ENCODE peak calls at places on chromosomes 11 and 22, in six cellular contexts. Z is bronchial epithelial cell, F is cardiac fibroblast, E is left ventricle myocardium inferior, X is progenitor cell of endocrine pancreas, H is lower lobe of right lung. O is an unnamed sample.

GRCh38 chr11:1682225-1682901 is 14.6 kb upstream of the KRTAP5-6 start:
- DNase-seq in E (no peak), F (no peak), Z (no peak), H (peak; percentile 6), X (no peak), O (no peak)

GRCh38 chr22:50684986-50685385 is 12.4 kb downstream of the SHANK3 start:
- DNase-seq in F (no peak), Z (no peak), X (peak; percentile 8), E (no peak), H (no peak), O (no peak)

GRCh38 chr11:130071211-130071712 is 1.6 kb downstream of the APLP2 start:
- DNase-seq in E (no peak), F (peak; percentile 29), Z (peak; percentile 65), X (no peak), H (no peak), O (no peak)

GRCh38 chr11:62546937-62547625 is 475 bp upstream of the AHNAK start:
- DNase-seq in Z (peak; percentile 78), F (peak; percentile 37), H (no peak), X (no peak), E (peak; percentile 42), O (no peak)

GRCh38 chr11:13836666-13837065 is 125.9 kb upstream of the SPON1 start:
- DNase-seq in X (no peak), E (no peak), Z (no peak), H (no peak), F (no peak), O (no peak)

GRCh38 chr11:75505966-75506692 is 19.6 kb downstream of the GDPD5 start:
- DNase-seq in E (peak; percentile 46), F (no peak), X (no peak), H (no peak), Z (no peak), O (no peak)

GRCh38 chr11:76919887-76920746 is 59.4 kb downstream of the ACER3 start:
- DNase-seq in F (peak; percentile 94), H (peak; percentile 75), E (peak; percentile 61), X (peak; percentile 46), Z (peak; percentile 76), O (peak; percentile 37)

GRCh38 chr11:65399249-65399648 is 12.8 kb downstream of the FRMD8 start:
- DNase-seq in X (no peak), E (no peak), H (no peak), F (no peak), Z (no peak), O (no peak)

GRCh38 chr11:8717876-8718753 is 35.5 kb downstream of the RPL27A start:
- DNase-seq in E (peak; percentile 45), Z (peak; percentile 76), X (no peak), F (peak; percentile 94), H (no peak), O (no peak)

GRCh38 chr11:26522912-26523610 is 49.0 kb downstream of the MUC15 start:
- DNase-seq in Z (peak; percentile 63), H (no peak), E (no peak), F (peak; percentile 32), X (no peak), O (no peak)

GRCh38 chr11:82038151-82038550 is 695.5 kb downstream of the FAM181B start:
- DNase-seq in F (no peak), E (no peak), H (no peak), X (no peak), Z (peak; percentile 12), O (no peak)

GRCh38 chr11:35418282-35418846 is 994 bp downstream of the SLC1A2 start:
- DNase-seq in X (peak; percentile 20), Z (no peak), E (no peak), F (no peak), H (peak; percentile 50), O (no peak)

GRCh38 chr11:17410606-17411379 is 22.3 kb upstream of the KCNJ11 start:
- DNase-seq in X (no peak), E (no peak), H (peak; percentile 35), F (no peak), Z (no peak), O (no peak)

GRCh38 chr11:17411418-17411817 is 23.0 kb upstream of the KCNJ11 start:
- DNase-seq in X (no peak), Z (no peak), F (no peak), H (peak; percentile 1), E (no peak), O (no peak)

GRCh38 chr11:17414317-17414737 is 25.9 kb upstream of the KCNJ11 start:
- DNase-seq in Z (no peak), X (no peak), H (peak; percentile 25), F (no peak), E (no peak), O (no peak)

GRCh38 chr11:17413414-17414316 is 25.2 kb upstream of the KCNJ11 start:
- DNase-seq in X (no peak), E (no peak), H (peak; percentile 81), F (no peak), Z (no peak), O (no peak)

GRCh38 chr11:17412488-17413180 is 24.2 kb upstream of the KCNJ11 start:
- DNase-seq in E (no peak), Z (no peak), X (no peak), F (no peak), H (peak; percentile 12), O (no peak)
- TF ChIP-seq CTCF in E (no peak), Z (no peak), X (no peak), F (no peak), H (no peak), O (no peak)

GRCh38 chr11:47236482-47236881 is 12.1 kb downstream of the ACP2 start:
- DNase-seq in H (no peak), F (peak; percentile 21), X (no peak), Z (peak; percentile 58), E (no peak), O (no peak)

GRCh38 chr11:47235163-47235562 is 13.5 kb downstream of the ACP2 start:
- DNase-seq in F (no peak), X (no peak), H (no peak), Z (no peak), E (no peak), O (no peak)

GRCh38 chr11:47234669-47235075 is 13.9 kb downstream of the ACP2 start:
- DNase-seq in F (peak; percentile 48), Z (no peak), E (no peak), X (no peak), H (peak; percentile 59), O (no peak)

GRCh38 chr11:47233051-47233450 is 15.6 kb downstream of the ACP2 start:
- DNase-seq in E (no peak), X (no peak), H (no peak), Z (no peak), F (no peak), O (no peak)

DNA sequence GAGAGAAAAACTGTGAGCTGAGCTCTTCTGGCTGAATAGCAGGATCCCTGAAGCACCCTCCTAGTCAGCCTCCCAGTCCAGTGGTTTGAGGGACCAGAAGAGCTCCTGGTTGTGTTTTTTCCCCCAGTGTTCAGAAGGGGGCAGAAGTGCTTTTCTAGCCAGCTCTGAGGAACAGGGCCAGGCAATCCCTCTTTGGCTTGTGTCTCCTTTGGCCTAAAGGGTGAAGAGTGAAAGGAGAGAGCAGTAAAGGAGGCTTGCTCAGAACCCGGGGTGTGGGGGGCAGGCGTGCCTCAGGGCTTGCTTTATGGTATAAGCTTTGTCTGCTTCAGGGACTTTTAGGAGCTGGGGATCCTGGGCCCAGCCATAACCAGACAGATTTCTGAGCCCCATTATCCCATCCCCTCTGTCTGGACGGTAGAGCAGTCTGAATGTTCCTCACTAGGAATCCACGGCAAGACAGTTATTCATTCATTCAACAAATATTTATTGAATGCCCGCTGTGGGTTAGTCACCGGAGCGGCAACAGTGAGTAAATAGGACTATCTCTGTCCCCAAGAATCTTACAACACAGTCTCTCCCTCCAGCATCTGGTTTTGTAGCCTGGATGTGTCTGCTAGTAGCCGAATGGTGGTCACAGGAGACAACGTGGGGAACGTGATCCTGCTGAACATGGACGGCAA is 14.5 kb downstream of the ACP2 start:
- DNase-seq in H (no peak), Z (peak; percentile 72), X (no peak), F (peak; percentile 85), E (peak; percentile 33), O (no peak)
- TF ChIP-seq CTCF in H (peak; percentile 24), Z (peak; percentile 30), X (no peak), F (peak; percentile 46), E (peak; percentile 54), O (no peak)

GRCh38 chr11:32861850-32862577 is 30.6 kb upstream of the QSER1 start:
- DNase-seq in Z (no peak), F (no peak), H (no peak), E (no peak), X (no peak), O (no peak)

GRCh38 chr11:32864555-32864954 is 28.1 kb upstream of the QSER1 start:
- DNase-seq in Z (no peak), X (no peak), H (no peak), E (no peak), F (no peak), O (no peak)

GRCh38 chr11:32858731-32859130 is 29.0 kb downstream of the PRRG4 start:
- DNase-seq in X (no peak), H (no peak), Z (no peak), E (no peak), F (no peak), O (no peak)
- TF ChIP-seq CTCF in X (peak; percentile 23), H (no peak), Z (no peak), E (no peak), F (peak; percentile 20), O (no peak)

GRCh38 chr22:41508770-41509170 is 35.5 kb downstream of the POLR3H start:
- DNase-seq in E (peak; percentile 60), H (no peak), Z (no peak), F (no peak), X (no peak), O (no peak)
- TF ChIP-seq CTCF in E (peak; percentile 29), H (no peak), Z (no peak), F (peak; percentile 5), X (peak; percentile 13), O (no peak)